ENCODE peak calls at places on chromosomes 5 and 9, in four cellular contexts. L is lower lobe of right lung, K is hepatocyte, T is mucosa of descending colon. D is an unnamed sample.

GRCh38 chr9:108002296-108003056 is 512.9 kb upstream of the KLF4 start:
- DNase-seq in K (peak; percentile 41), L (no peak), T (peak; percentile 50), D (no peak)

GRCh38 chr5:3126639-3127038 is 375.2 kb upstream of the IRX2 start:
- DNase-seq in T (no peak), K (no peak), L (no peak), D (no peak)

GRCh38 chr5:39948867-39949468 is 524.2 kb upstream of the DAB2 start:
- DNase-seq in K (peak; percentile 86), L (no peak), T (peak; percentile 90), D (peak; percentile 39)

GRCh38 chr5:76943006-76943405 is 9.8 kb upstream of the CRHBP start:
- DNase-seq in L (no peak), T (no peak), K (no peak), D (no peak)

GRCh38 chr5:93582677-93583524 is at the start of gene NR2F1:
- DNase-seq in T (peak; percentile 61), L (peak; percentile 52), K (peak; percentile 67), D (peak; percentile 100)

GRCh38 chr5:78889759-78890158 is 95.4 kb downstream of the ARSB start:
- DNase-seq in T (no peak), L (no peak), K (no peak), D (peak; percentile 57)

GRCh38 chr9:18544456-18544855 is 70.5 kb downstream of the ADAMTSL1 start:
- DNase-seq in K (no peak), L (no peak), T (no peak), D (peak; percentile 33)

GRCh38 chr9:15670246-15670645 is 117.4 kb downstream of the CCDC171 start:
- DNase-seq in K (no peak), L (no peak), T (no peak), D (no peak)

GRCh38 chr5:137496919-137497318 is 2.2 kb downstream of the SPOCK1 start:
- DNase-seq in L (no peak), K (no peak), T (no peak), D (no peak)

GRCh38 chr9:101028346-101029299 is at the start of gene PLPPR1:
- DNase-seq in L (peak; percentile 77), K (peak; percentile 87), T (peak; percentile 48), D (peak; percentile 29)

GRCh38 chr9:13278368-13279246 is 885 bp downstream of the MPDZ start:
- DNase-seq in T (peak; percentile 14), L (peak; percentile 50), K (peak; percentile 69), D (peak; percentile 80)

GRCh38 chr9:35845824-35846771 is 17.1 kb downstream of the TMEM8B start:
- DNase-seq in K (peak; percentile 55), T (no peak), L (no peak), D (no peak)

GRCh38 chr5:148855249-148856008 is 29.0 kb downstream of the ADRB2 start:
- DNase-seq in K (no peak), T (peak; percentile 12), L (no peak), D (no peak)

GRCh38 chr9:6567140-6567591 is 78.4 kb downstream of the GLDC start:
- DNase-seq in K (no peak), L (no peak), T (no peak), D (peak; percentile 97)

GRCh38 chr5:140041099-140041491 is 2.0 kb downstream of the NRG2 start:
- DNase-seq in L (no peak), T (no peak), K (no peak), D (no peak)

GRCh38 chr5:107578051-107578635 is 92.6 kb downstream of the EFNA5 start:
- DNase-seq in L (no peak), K (no peak), T (no peak), D (no peak)

GRCh38 chr5:88834108-88834462 is 48.9 kb downstream of the MEF2C start:
- DNase-seq in K (no peak), T (no peak), L (no peak), D (no peak)

GRCh38 chr5:88834499-88834898 is 48.5 kb downstream of the MEF2C start:
- DNase-seq in T (no peak), L (no peak), K (no peak), D (no peak)

GRCh38 chr5:88836195-88836838 is 46.7 kb downstream of the MEF2C start:
- DNase-seq in K (peak; percentile 6), T (no peak), L (no peak), D (no peak)

GRCh38 chr5:88831856-88832255 is 51.1 kb downstream of the MEF2C start:
- DNase-seq in L (no peak), K (no peak), T (no peak), D (no peak)

GRCh38 chr5:88833371-88834107 is 49.4 kb downstream of the MEF2C start:
- DNase-seq in L (no peak), K (peak; percentile 19), T (peak; percentile 33), D (peak; percentile 54)
- H3K4me3 ChIP-seq in L (peak overlapping the region; percentile 4), K (no peak overlapping the region), T (no peak overlapping the region), D (no peak overlapping the region)

GRCh38 chr5:158600679-158601078 is 499.0 kb downstream of the EBF1 start:
- DNase-seq in K (no peak), T (no peak), L (no peak), D (no peak)
- H3K4me3 ChIP-seq in K (no peak overlapping the region), T (no peak overlapping the region), L (no peak overlapping the region), D (no peak overlapping the region)

DNA sequence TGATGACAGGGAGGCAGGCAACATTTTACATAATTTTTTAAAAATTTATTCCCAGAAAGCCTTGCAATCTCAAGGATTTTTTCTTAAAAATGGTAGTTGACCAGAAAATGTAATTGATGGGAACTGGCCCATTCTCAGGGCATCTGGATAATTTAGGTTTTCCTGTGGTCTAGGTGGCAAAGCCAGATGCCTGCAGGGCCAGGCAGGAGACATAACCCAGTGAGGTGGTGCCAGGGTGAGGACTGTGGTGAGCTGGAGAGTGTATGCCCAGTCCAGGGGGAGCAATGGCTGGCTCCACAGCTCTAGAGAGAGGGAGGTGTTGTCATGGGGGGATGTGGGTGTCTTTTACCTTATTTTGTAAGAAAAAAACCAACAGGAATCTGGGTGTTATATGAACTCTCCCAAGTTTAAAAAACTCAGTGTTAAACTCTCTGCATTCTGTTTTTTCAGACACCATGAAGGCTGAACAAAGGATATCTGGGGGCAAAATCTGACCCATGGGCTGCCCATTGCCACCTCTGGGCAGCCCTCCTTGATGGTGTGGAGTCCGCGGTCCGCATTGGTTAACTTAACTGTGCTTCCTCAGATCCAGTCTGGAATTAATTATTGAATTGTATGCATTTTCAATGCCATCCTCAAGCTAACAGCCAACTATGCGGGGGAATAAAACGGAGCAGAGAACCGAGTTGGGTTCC is 43.9 kb downstream of the BOD1 start:
- DNase-seq in L (no peak), K (no peak), T (no peak), D (no peak)
- H3K4me3 ChIP-seq in L (no peak overlapping the region), K (no peak overlapping the region), T (no peak overlapping the region), D (peak overlapping the region; percentile 22)

DNA sequence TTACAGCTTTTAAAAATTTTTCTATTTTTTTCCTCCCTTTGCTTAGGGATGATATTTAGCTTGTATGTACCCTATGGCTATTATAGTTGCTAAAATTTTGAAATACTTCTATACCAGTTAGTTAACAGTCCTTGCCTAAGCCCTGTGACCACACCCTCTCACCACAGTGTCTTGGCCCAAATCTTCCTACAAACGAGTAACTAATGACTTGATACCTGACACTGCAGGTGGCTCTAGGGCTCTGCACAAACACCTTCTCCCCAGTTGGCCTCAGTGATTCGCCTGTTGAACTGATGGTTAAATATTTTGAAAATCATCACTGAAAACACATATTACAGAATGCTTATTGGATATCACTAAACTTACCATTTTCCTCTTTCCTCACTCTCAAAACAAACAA is 449.6 kb upstream of the CHD1 start:
- DNase-seq in L (no peak), T (no peak), K (no peak), D (no peak)
- H3K4me3 ChIP-seq in L (no peak overlapping the region), T (no peak overlapping the region), K (no peak overlapping the region), D (no peak overlapping the region)

DNA sequence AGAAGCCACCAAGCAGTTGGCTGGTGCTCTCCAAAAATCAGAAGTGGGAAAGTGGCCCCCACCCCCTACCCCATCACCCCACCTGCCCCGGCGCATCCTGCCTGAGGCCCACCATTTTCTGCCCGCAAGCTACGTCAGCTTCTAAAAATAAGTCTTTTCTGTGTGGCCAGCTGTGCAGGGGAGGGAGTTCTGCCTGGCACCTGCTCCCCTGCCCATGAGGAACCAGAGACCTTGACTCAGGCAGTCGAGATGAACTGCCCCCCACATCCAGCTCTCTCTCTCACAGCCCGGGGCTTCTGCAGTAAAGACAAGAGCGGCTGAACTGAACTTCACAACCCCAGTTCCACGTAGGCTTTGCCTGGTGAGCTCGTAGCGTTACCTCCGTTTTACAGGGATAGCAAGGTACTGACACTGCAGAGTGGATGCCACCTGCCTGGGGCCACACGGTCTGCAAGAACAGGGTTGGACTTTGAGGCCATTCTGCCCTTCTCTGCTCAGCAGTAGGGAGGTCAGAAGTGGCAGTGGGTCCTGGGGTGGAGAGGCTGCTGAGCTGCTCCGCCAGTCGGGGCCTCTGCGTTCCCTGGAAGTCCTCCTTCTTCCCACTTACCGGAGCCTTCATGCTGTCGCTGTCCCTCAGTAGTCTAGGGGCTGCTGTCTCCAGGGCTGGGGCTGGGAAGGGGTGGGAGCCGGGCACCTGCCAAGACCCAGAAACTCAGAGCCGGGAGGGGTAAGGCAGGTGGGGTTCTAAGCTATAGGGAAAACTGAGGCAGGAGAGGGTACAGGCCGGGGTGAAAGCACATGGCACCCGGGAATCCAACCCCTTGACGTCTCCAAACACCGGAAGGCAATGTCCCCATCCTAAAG is 808 bp downstream of the ST6GALNAC4 start:
- DNase-seq in T (no peak), L (peak; percentile 49), K (no peak), D (no peak)
- H3K4me3 ChIP-seq in T (peak overlapping the region; percentile 27), L (peak overlapping the region; percentile 77), K (peak overlapping the region; percentile 35), D (peak overlapping the region; percentile 70)

DNA sequence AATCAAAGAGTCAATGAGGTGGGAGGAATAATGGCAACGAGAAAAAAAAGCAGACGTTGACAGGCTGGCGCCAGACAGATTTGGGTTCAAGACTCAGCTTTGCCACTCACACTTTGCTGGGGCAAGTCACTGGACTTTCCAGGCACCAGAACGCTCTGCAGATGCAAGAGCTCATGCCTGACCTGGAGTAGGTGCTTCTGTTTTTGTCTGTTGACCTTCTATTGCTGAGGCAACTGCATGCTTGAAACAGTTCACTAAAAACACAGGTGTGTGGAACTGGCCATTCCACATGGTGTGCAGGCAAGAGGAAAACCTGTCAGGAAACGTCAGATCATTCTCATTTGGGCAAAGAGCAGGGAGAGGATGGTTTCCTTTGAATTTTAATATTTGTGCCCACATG is 161.2 kb upstream of the SMIM23 start:
- DNase-seq in L (no peak), K (no peak), T (no peak), D (no peak)
- H3K4me3 ChIP-seq in L (no peak overlapping the region), K (no peak overlapping the region), T (no peak overlapping the region), D (no peak overlapping the region)